ENCODE peak calls at places on chromosomes 3 and 15, in ten cellular contexts. One of them, this sample, is unnamed.

GRCh38 chr3:70990190-70990589 is 593.3 kb downstream of the FOXP1 start:
- DNase-seq in HFFc6: no peak
- DNase-seq in DMS153: no peak
- DNase-seq in endothelial cell: no peak
- DNase-seq in SK-N-DZ: no peak
- DNase-seq in midbrain: no peak
- DNase-seq in caudate nucleus: no peak
- DNase-seq in OCI-LY7: peak
- DNase-seq in HS-5: no peak
- DNase-seq in stimulated activated CD8-positive, alpha-beta memory T cell treated with anti-CD3 and anti-CD28 coated beads, Interleukin-15, amount 100 ng/mL, for 1 hour: no peak
- DNase-seq in this sample: no peak

GRCh38 chr3:123789760-123790159 is 94.4 kb downstream of the MYLK start:
- DNase-seq in DMS153: no peak
- DNase-seq in OCI-LY7: no peak
- DNase-seq in stimulated activated CD8-positive, alpha-beta memory T cell treated with anti-CD3 and anti-CD28 coated beads, Interleukin-15, amount 100 ng/mL, for 1 hour: no peak
- DNase-seq in endothelial cell: no peak
- DNase-seq in HS-5: peak
- DNase-seq in midbrain: no peak
- DNase-seq in SK-N-DZ: peak
- DNase-seq in caudate nucleus: no peak
- DNase-seq in HFFc6: peak
- DNase-seq in this sample: no peak

GRCh38 chr3:127831723-127832172 is 9.4 kb upstream of the MGLL start:
- DNase-seq in HFFc6: no peak
- DNase-seq in DMS153: no peak
- DNase-seq in caudate nucleus: no peak
- DNase-seq in SK-N-DZ: no peak
- DNase-seq in HS-5: no peak
- DNase-seq in OCI-LY7: peak
- DNase-seq in endothelial cell: peak
- DNase-seq in midbrain: no peak
- DNase-seq in stimulated activated CD8-positive, alpha-beta memory T cell treated with anti-CD3 and anti-CD28 coated beads, Interleukin-15, amount 100 ng/mL, for 1 hour: no peak
- DNase-seq in this sample: no peak

GRCh38 chr15:69609776-69610175 is 157.2 kb downstream of the RPLP1 start:
- DNase-seq in SK-N-DZ: no peak
- DNase-seq in endothelial cell: no peak
- DNase-seq in stimulated activated CD8-positive, alpha-beta memory T cell treated with anti-CD3 and anti-CD28 coated beads, Interleukin-15, amount 100 ng/mL, for 1 hour: no peak
- DNase-seq in midbrain: no peak
- DNase-seq in OCI-LY7: no peak
- DNase-seq in DMS153: no peak
- DNase-seq in caudate nucleus: no peak
- DNase-seq in HS-5: no peak
- DNase-seq in HFFc6: no peak
- DNase-seq in this sample: no peak

GRCh38 chr15:49279481-49280186 is 109.6 kb downstream of the GALK2 start:
- DNase-seq in HFFc6: no peak
- DNase-seq in SK-N-DZ: no peak
- DNase-seq in endothelial cell: no peak
- DNase-seq in OCI-LY7: no peak
- DNase-seq in stimulated activated CD8-positive, alpha-beta memory T cell treated with anti-CD3 and anti-CD28 coated beads, Interleukin-15, amount 100 ng/mL, for 1 hour: no peak
- DNase-seq in midbrain: no peak
- DNase-seq in caudate nucleus: no peak
- DNase-seq in DMS153: no peak
- DNase-seq in HS-5: no peak
- DNase-seq in this sample: no peak

GRCh38 chr15:33448151-33448550 is 137.4 kb downstream of the RYR3 start:
- DNase-seq in endothelial cell: no peak
- DNase-seq in OCI-LY7: no peak
- DNase-seq in HS-5: no peak
- DNase-seq in SK-N-DZ: no peak
- DNase-seq in caudate nucleus: no peak
- DNase-seq in midbrain: no peak
- DNase-seq in HFFc6: no peak
- DNase-seq in DMS153: no peak
- DNase-seq in stimulated activated CD8-positive, alpha-beta memory T cell treated with anti-CD3 and anti-CD28 coated beads, Interleukin-15, amount 100 ng/mL, for 1 hour: no peak
- DNase-seq in this sample: no peak

GRCh38 chr3:62379206-62379834 is 6.0 kb upstream of the FEZF2 start:
- DNase-seq in DMS153: no peak
- DNase-seq in stimulated activated CD8-positive, alpha-beta memory T cell treated with anti-CD3 and anti-CD28 coated beads, Interleukin-15, amount 100 ng/mL, for 1 hour: no peak
- DNase-seq in endothelial cell: peak
- DNase-seq in HFFc6: no peak
- DNase-seq in HS-5: no peak
- DNase-seq in OCI-LY7: no peak
- DNase-seq in caudate nucleus: no peak
- DNase-seq in SK-N-DZ: no peak
- DNase-seq in midbrain: no peak
- DNase-seq in this sample: no peak

GRCh38 chr15:64897345-64897985 is 14.2 kb upstream of the ANKDD1A start:
- DNase-seq in OCI-LY7: no peak
- DNase-seq in caudate nucleus: no peak
- DNase-seq in stimulated activated CD8-positive, alpha-beta memory T cell treated with anti-CD3 and anti-CD28 coated beads, Interleukin-15, amount 100 ng/mL, for 1 hour: no peak
- DNase-seq in endothelial cell: no peak
- DNase-seq in midbrain: no peak
- DNase-seq in HFFc6: peak
- DNase-seq in SK-N-DZ: no peak
- DNase-seq in DMS153: no peak
- DNase-seq in HS-5: peak
- DNase-seq in this sample: no peak

GRCh38 chr3:72999971-73000370 is 3.4 kb downstream of the PPP4R2 start:
- DNase-seq in caudate nucleus: no peak
- DNase-seq in DMS153: no peak
- DNase-seq in midbrain: no peak
- DNase-seq in stimulated activated CD8-positive, alpha-beta memory T cell treated with anti-CD3 and anti-CD28 coated beads, Interleukin-15, amount 100 ng/mL, for 1 hour: no peak
- DNase-seq in OCI-LY7: peak
- DNase-seq in HFFc6: no peak
- DNase-seq in endothelial cell: no peak
- DNase-seq in SK-N-DZ: no peak
- DNase-seq in HS-5: no peak
- DNase-seq in this sample: no peak

GRCh38 chr15:50463423-50464358 is 39.5 kb downstream of the USP8 start:
- DNase-seq in HFFc6: no peak
- DNase-seq in stimulated activated CD8-positive, alpha-beta memory T cell treated with anti-CD3 and anti-CD28 coated beads, Interleukin-15, amount 100 ng/mL, for 1 hour: no peak
- DNase-seq in OCI-LY7: no peak
- DNase-seq in endothelial cell: no peak
- DNase-seq in midbrain: no peak
- DNase-seq in caudate nucleus: no peak
- DNase-seq in HS-5: no peak
- DNase-seq in DMS153: no peak
- DNase-seq in SK-N-DZ: no peak
- DNase-seq in this sample: no peak

GRCh38 chr3:156388469-156389150 is 166.3 kb downstream of the SSR3 start:
- DNase-seq in midbrain: no peak
- DNase-seq in HFFc6: peak
- DNase-seq in OCI-LY7: no peak
- DNase-seq in DMS153: no peak
- DNase-seq in endothelial cell: no peak
- DNase-seq in HS-5: peak
- DNase-seq in stimulated activated CD8-positive, alpha-beta memory T cell treated with anti-CD3 and anti-CD28 coated beads, Interleukin-15, amount 100 ng/mL, for 1 hour: no peak
- DNase-seq in SK-N-DZ: no peak
- DNase-seq in caudate nucleus: no peak
- DNase-seq in this sample: no peak

GRCh38 chr3:97009427-97010019 is 195.1 kb downstream of the EPHA6 start:
- DNase-seq in SK-N-DZ: no peak
- DNase-seq in OCI-LY7: no peak
- DNase-seq in endothelial cell: no peak
- DNase-seq in stimulated activated CD8-positive, alpha-beta memory T cell treated with anti-CD3 and anti-CD28 coated beads, Interleukin-15, amount 100 ng/mL, for 1 hour: no peak
- DNase-seq in HFFc6: no peak
- DNase-seq in HS-5: no peak
- DNase-seq in midbrain: no peak
- DNase-seq in caudate nucleus: no peak
- DNase-seq in DMS153: no peak
- DNase-seq in this sample: no peak

GRCh38 chr3:59277201-59277600 is 227.4 kb upstream of the CFAP20DC start:
- DNase-seq in DMS153: no peak
- DNase-seq in SK-N-DZ: no peak
- DNase-seq in OCI-LY7: no peak
- DNase-seq in HS-5: no peak
- DNase-seq in HFFc6: no peak
- DNase-seq in stimulated activated CD8-positive, alpha-beta memory T cell treated with anti-CD3 and anti-CD28 coated beads, Interleukin-15, amount 100 ng/mL, for 1 hour: no peak
- DNase-seq in caudate nucleus: no peak
- DNase-seq in midbrain: no peak
- DNase-seq in endothelial cell: no peak
- DNase-seq in this sample: no peak

GRCh38 chr3:187684880-187685279 is 14.7 kb upstream of the SST start:
- DNase-seq in caudate nucleus: no peak
- DNase-seq in SK-N-DZ: no peak
- DNase-seq in HFFc6: no peak
- DNase-seq in midbrain: no peak
- DNase-seq in HS-5: peak
- DNase-seq in DMS153: no peak
- DNase-seq in OCI-LY7: no peak
- DNase-seq in endothelial cell: no peak
- DNase-seq in stimulated activated CD8-positive, alpha-beta memory T cell treated with anti-CD3 and anti-CD28 coated beads, Interleukin-15, amount 100 ng/mL, for 1 hour: no peak
- DNase-seq in this sample: no peak

GRCh38 chr15:65824031-65824743 is 32.1 kb upstream of the DENND4A start:
- DNase-seq in OCI-LY7: peak
- DNase-seq in DMS153: peak
- DNase-seq in midbrain: peak
- DNase-seq in caudate nucleus: no peak
- DNase-seq in HFFc6: peak
- DNase-seq in SK-N-DZ: peak
- DNase-seq in HS-5: no peak
- DNase-seq in stimulated activated CD8-positive, alpha-beta memory T cell treated with anti-CD3 and anti-CD28 coated beads, Interleukin-15, amount 100 ng/mL, for 1 hour: no peak
- DNase-seq in endothelial cell: peak
- DNase-seq in this sample: peak

GRCh38 chr3:73656241-73656890 is 31.6 kb upstream of the PDZRN3 start:
- DNase-seq in caudate nucleus: no peak
- DNase-seq in OCI-LY7: no peak
- DNase-seq in HS-5: no peak
- DNase-seq in HFFc6: peak
- DNase-seq in endothelial cell: no peak
- DNase-seq in stimulated activated CD8-positive, alpha-beta memory T cell treated with anti-CD3 and anti-CD28 coated beads, Interleukin-15, amount 100 ng/mL, for 1 hour: no peak
- DNase-seq in midbrain: no peak
- DNase-seq in SK-N-DZ: no peak
- DNase-seq in DMS153: no peak
- DNase-seq in this sample: no peak

GRCh38 chr15:82663186-82663600 is 16.0 kb upstream of the CPEB1 start:
- DNase-seq in HS-5: no peak
- DNase-seq in endothelial cell: peak
- DNase-seq in caudate nucleus: no peak
- DNase-seq in stimulated activated CD8-positive, alpha-beta memory T cell treated with anti-CD3 and anti-CD28 coated beads, Interleukin-15, amount 100 ng/mL, for 1 hour: no peak
- DNase-seq in SK-N-DZ: no peak
- DNase-seq in midbrain: no peak
- DNase-seq in DMS153: no peak
- DNase-seq in HFFc6: no peak
- DNase-seq in OCI-LY7: peak
- DNase-seq in this sample: no peak

GRCh38 chr15:74140445-74140761 is 10.0 kb downstream of the ISLR2 start:
- DNase-seq in endothelial cell: no peak
- DNase-seq in SK-N-DZ: no peak
- DNase-seq in DMS153: no peak
- DNase-seq in stimulated activated CD8-positive, alpha-beta memory T cell treated with anti-CD3 and anti-CD28 coated beads, Interleukin-15, amount 100 ng/mL, for 1 hour: no peak
- DNase-seq in HFFc6: no peak
- DNase-seq in caudate nucleus: no peak
- DNase-seq in HS-5: no peak
- DNase-seq in midbrain: no peak
- DNase-seq in OCI-LY7: no peak
- DNase-seq in this sample: no peak

GRCh38 chr3:124606180-124606579 is 124.1 kb upstream of the UMPS start:
- DNase-seq in OCI-LY7: no peak
- DNase-seq in endothelial cell: no peak
- DNase-seq in DMS153: no peak
- DNase-seq in stimulated activated CD8-positive, alpha-beta memory T cell treated with anti-CD3 and anti-CD28 coated beads, Interleukin-15, amount 100 ng/mL, for 1 hour: no peak
- DNase-seq in caudate nucleus: no peak
- DNase-seq in SK-N-DZ: no peak
- DNase-seq in midbrain: no peak
- DNase-seq in HFFc6: no peak
- DNase-seq in HS-5: no peak
- DNase-seq in this sample: no peak

GRCh38 chr15:68301300-68301699 is 23.8 kb downstream of the FEM1B start:
- DNase-seq in DMS153: no peak
- DNase-seq in OCI-LY7: no peak
- DNase-seq in endothelial cell: no peak
- DNase-seq in SK-N-DZ: no peak
- DNase-seq in midbrain: no peak
- DNase-seq in caudate nucleus: no peak
- DNase-seq in HFFc6: no peak
- DNase-seq in stimulated activated CD8-positive, alpha-beta memory T cell treated with anti-CD3 and anti-CD28 coated beads, Interleukin-15, amount 100 ng/mL, for 1 hour: no peak
- DNase-seq in HS-5: no peak
- DNase-seq in this sample: no peak

GRCh38 chr3:146781059-146781458 is 175.9 kb upstream of the PLSCR5 start:
- DNase-seq in stimulated activated CD8-positive, alpha-beta memory T cell treated with anti-CD3 and anti-CD28 coated beads, Interleukin-15, amount 100 ng/mL, for 1 hour: no peak
- DNase-seq in DMS153: no peak
- DNase-seq in SK-N-DZ: no peak
- DNase-seq in midbrain: no peak
- DNase-seq in HFFc6: no peak
- DNase-seq in endothelial cell: no peak
- DNase-seq in caudate nucleus: no peak
- DNase-seq in OCI-LY7: no peak
- DNase-seq in HS-5: no peak
- DNase-seq in this sample: no peak

GRCh38 chr15:66985653-66986052 is 79.7 kb upstream of the SMAD3 start:
- DNase-seq in HS-5: no peak
- DNase-seq in midbrain: no peak
- DNase-seq in DMS153: no peak
- DNase-seq in endothelial cell: no peak
- DNase-seq in HFFc6: no peak
- DNase-seq in SK-N-DZ: no peak
- DNase-seq in OCI-LY7: no peak
- DNase-seq in stimulated activated CD8-positive, alpha-beta memory T cell treated with anti-CD3 and anti-CD28 coated beads, Interleukin-15, amount 100 ng/mL, for 1 hour: no peak
- DNase-seq in caudate nucleus: no peak
- DNase-seq in this sample: no peak

GRCh38 chr3:184262166-184262926 is 993 bp upstream of the CAMK2N2 start:
- DNase-seq in DMS153: peak
- DNase-seq in SK-N-DZ: no peak
- DNase-seq in endothelial cell: no peak
- DNase-seq in midbrain: no peak
- DNase-seq in caudate nucleus: no peak
- DNase-seq in OCI-LY7: no peak
- DNase-seq in stimulated activated CD8-positive, alpha-beta memory T cell treated with anti-CD3 and anti-CD28 coated beads, Interleukin-15, amount 100 ng/mL, for 1 hour: no peak
- DNase-seq in HFFc6: no peak
- DNase-seq in HS-5: no peak
- DNase-seq in this sample: no peak

GRCh38 chr3:100932491-100932890 is 60.7 kb downstream of the ABI3BP start:
- DNase-seq in OCI-LY7: no peak
- DNase-seq in HFFc6: no peak
- DNase-seq in caudate nucleus: no peak
- DNase-seq in stimulated activated CD8-positive, alpha-beta memory T cell treated with anti-CD3 and anti-CD28 coated beads, Interleukin-15, amount 100 ng/mL, for 1 hour: no peak
- DNase-seq in endothelial cell: no peak
- DNase-seq in HS-5: no peak
- DNase-seq in SK-N-DZ: no peak
- DNase-seq in midbrain: no peak
- DNase-seq in DMS153: no peak
- DNase-seq in this sample: no peak

GRCh38 chr3:34731879-34732278 is 907.4 kb upstream of the ARPP21 start:
- DNase-seq in HS-5: no peak
- DNase-seq in stimulated activated CD8-positive, alpha-beta memory T cell treated with anti-CD3 and anti-CD28 coated beads, Interleukin-15, amount 100 ng/mL, for 1 hour: no peak
- DNase-seq in endothelial cell: no peak
- DNase-seq in SK-N-DZ: no peak
- DNase-seq in DMS153: no peak
- DNase-seq in OCI-LY7: no peak
- DNase-seq in midbrain: no peak
- DNase-seq in HFFc6: no peak
- DNase-seq in caudate nucleus: no peak
- DNase-seq in this sample: no peak

GRCh38 chr3:16073218-16073617 is 101.3 kb upstream of the GALNT15 start:
- DNase-seq in endothelial cell: no peak
- DNase-seq in DMS153: no peak
- DNase-seq in OCI-LY7: no peak
- DNase-seq in midbrain: no peak
- DNase-seq in SK-N-DZ: no peak
- DNase-seq in HFFc6: no peak
- DNase-seq in HS-5: no peak
- DNase-seq in stimulated activated CD8-positive, alpha-beta memory T cell treated with anti-CD3 and anti-CD28 coated beads, Interleukin-15, amount 100 ng/mL, for 1 hour: no peak
- DNase-seq in caudate nucleus: no peak
- DNase-seq in this sample: no peak

GRCh38 chr3:193835414-193835813 is 242.4 kb downstream of the OPA1 start:
- DNase-seq in stimulated activated CD8-positive, alpha-beta memory T cell treated with anti-CD3 and anti-CD28 coated beads, Interleukin-15, amount 100 ng/mL, for 1 hour: no peak
- DNase-seq in DMS153: no peak
- DNase-seq in OCI-LY7: no peak
- DNase-seq in HFFc6: no peak
- DNase-seq in SK-N-DZ: no peak
- DNase-seq in caudate nucleus: no peak
- DNase-seq in HS-5: no peak
- DNase-seq in midbrain: no peak
- DNase-seq in endothelial cell: no peak
- DNase-seq in this sample: no peak

GRCh38 chr3:4043867-4044575 is 244.8 kb downstream of the LRRN1 start:
- DNase-seq in HFFc6: no peak
- DNase-seq in HS-5: no peak
- DNase-seq in OCI-LY7: no peak
- DNase-seq in DMS153: no peak
- DNase-seq in midbrain: no peak
- DNase-seq in SK-N-DZ: no peak
- DNase-seq in endothelial cell: no peak
- DNase-seq in caudate nucleus: no peak
- DNase-seq in stimulated activated CD8-positive, alpha-beta memory T cell treated with anti-CD3 and anti-CD28 coated beads, Interleukin-15, amount 100 ng/mL, for 1 hour: no peak
- DNase-seq in this sample: no peak